ENCODE peak calls at places on chromosomes 13 and 19, in eight cellular contexts. M, F, N, G, Y, K, X and Z are unnamed samples.

GRCh38 chr19:7010722-7011593 is 10.3 kb downstream of the MBD3L2B start:
- DNase-seq in F (no peak), Y (no peak), G (no peak), X (no peak), N (peak; percentile 72), M (no peak), K (no peak), Z (no peak)

GRCh38 chr13:112134150-112135075 is 67.5 kb downstream of the SOX1 start:
- DNase-seq in M (no peak), G (no peak), N (no peak), X (no peak), Y (no peak), F (no peak), K (no peak), Z (no peak)

GRCh38 chr13:112330066-112330465 is 46.1 kb upstream of the SPACA7 start:
- DNase-seq in N (no peak), K (no peak), F (no peak), G (no peak), Y (no peak), M (no peak), X (no peak), Z (no peak)

GRCh38 chr19:33134571-33135041 is 2.7 kb downstream of the WDR88 start:
- DNase-seq in G (no peak), F (peak; percentile 65), K (peak; percentile 1), Y (peak; percentile 71), N (peak; percentile 71), M (no peak), X (no peak), Z (peak; percentile 64)

GRCh38 chr19:5238700-5239099 is 101.9 kb downstream of the PTPRS start:
- DNase-seq in F (peak; percentile 35), G (no peak), N (no peak), K (no peak), Y (peak; percentile 33), X (no peak), M (no peak), Z (no peak)

GRCh38 chr19:11422163-11423068 is 3.3 kb upstream of the RGL3 start:
- DNase-seq in Y (peak; percentile 98), M (peak; percentile 74), X (no peak), G (peak; percentile 66), K (no peak), F (peak; percentile 99), N (peak; percentile 87), Z (peak; percentile 85)

GRCh38 chr19:2164020-2164988 is 571 bp downstream of the DOT1L start:
- DNase-seq in X (no peak), N (peak; percentile 61), F (no peak), Y (peak; percentile 57), K (peak; percentile 79), M (peak; percentile 70), G (no peak), Z (peak; percentile 46)

GRCh38 chr19:38944981-38945506 is 14.3 kb downstream of the MRPS12 start:
- DNase-seq in F (peak; percentile 29), Y (peak; percentile 35), K (peak; percentile 12), N (no peak), M (peak; percentile 31), X (no peak), G (no peak), Z (no peak)

GRCh38 chr19:44542671-44543070 is 13.2 kb upstream of the CEACAM20 start:
- DNase-seq in M (no peak), G (no peak), K (no peak), Y (no peak), F (no peak), N (no peak), X (no peak), Z (no peak)

GRCh38 chr19:38425810-38426466 is at the start of gene RASGRP4:
- DNase-seq in G (peak; percentile 93), Y (peak; percentile 75), X (no peak), N (peak; percentile 78), K (no peak), M (no peak), F (peak; percentile 45), Z (no peak)